ENCODE peak calls at places on chromosomes 7 and 10, in four cellular contexts. R, M, D and H are unnamed samples.
A peak's percentile ranks its signal among the peaks of the same experiment; 100 is the strongest.

GRCh38 chr7:41239596-41239995 is 463.3 kb downstream of the INHBA start:
- DNase-seq in M (no peak), R (no peak), D (no peak), H (no peak)

GRCh38 chr7:70738080-70738479 is 393.9 kb upstream of the GALNT17 start:
- DNase-seq in M (peak; percentile 96), D (no peak), R (no peak), H (peak; percentile 10)

GRCh38 chr10:1179346-1180070 is 123.3 kb downstream of the WDR37 start:
- DNase-seq in R (no peak), D (no peak), M (no peak), H (no peak)

GRCh38 chr7:92076509-92076908 is 57.8 kb downstream of the CYP51A1 start:
- DNase-seq in D (no peak), R (no peak), M (peak; percentile 91), H (peak; percentile 44)

GRCh38 chr7:51123322-51124021 is 193.1 kb downstream of the COBL start:
- DNase-seq in M (peak; percentile 98), D (peak; percentile 82), R (no peak), H (peak; percentile 97)

GRCh38 chr7:99842926-99843325 is 15.1 kb downstream of the CYP3A43 start:
- DNase-seq in D (no peak), R (no peak), M (no peak), H (no peak)

GRCh38 chr7:133775201-133775600 is 351.9 kb upstream of the LRGUK start:
- DNase-seq in D (no peak), R (no peak), M (no peak), H (no peak)

GRCh38 chr7:102891693-102892261 is 21.0 kb upstream of the LRRC17 start:
- DNase-seq in M (peak; percentile 80), D (no peak), R (no peak), H (peak; percentile 84)

GRCh38 chr7:20395094-20395493 is 64.4 kb downstream of the ITGB8 start:
- DNase-seq in R (no peak), M (peak; percentile 66), D (no peak), H (peak; percentile 47)

GRCh38 chr7:96667026-96667425 is 42.6 kb downstream of the SEM1 start:
- DNase-seq in D (no peak), R (no peak), M (no peak), H (no peak)

GRCh38 chr7:50591480-50592438 is 26.6 kb upstream of the DDC start:
- DNase-seq in D (no peak), M (no peak), R (no peak), H (no peak)

GRCh38 chr10:60425392-60426110 is 35.9 kb upstream of the ANK3 start:
- DNase-seq in M (peak; percentile 77), D (no peak), R (no peak), H (peak; percentile 50)

GRCh38 chr10:57919864-57920263 is 347.8 kb downstream of the IPMK start:
- DNase-seq in D (no peak), R (no peak), M (peak; percentile 14), H (no peak)

GRCh38 chr7:132511387-132511786 is 64.9 kb downstream of the PLXNA4 start:
- DNase-seq in R (no peak), M (no peak), D (no peak), H (no peak)

GRCh38 chr7:132004528-132004927 is 448.1 kb upstream of the PODXL start:
- DNase-seq in D (no peak), M (peak; percentile 10), R (no peak), H (peak; percentile 4)

GRCh38 chr7:153835712-153836265 is 216.4 kb upstream of the DPP6 start:
- DNase-seq in M (no peak), R (no peak), D (no peak), H (no peak)

GRCh38 chr7:29255199-29255838 is 60.7 kb downstream of the CHN2 start:
- DNase-seq in R (no peak), D (no peak), M (no peak), H (peak; percentile 38)

GRCh38 chr7:32588657-32589056 is 93.4 kb downstream of the AVL9 start:
- DNase-seq in D (no peak), M (peak; percentile 55), R (peak; percentile 58), H (peak; percentile 85)

GRCh38 chr10:73218466-73219191 is 28.4 kb downstream of the DNAJC9 start:
- DNase-seq in D (no peak), R (no peak), M (peak; percentile 39), H (peak; percentile 38)

DNA sequence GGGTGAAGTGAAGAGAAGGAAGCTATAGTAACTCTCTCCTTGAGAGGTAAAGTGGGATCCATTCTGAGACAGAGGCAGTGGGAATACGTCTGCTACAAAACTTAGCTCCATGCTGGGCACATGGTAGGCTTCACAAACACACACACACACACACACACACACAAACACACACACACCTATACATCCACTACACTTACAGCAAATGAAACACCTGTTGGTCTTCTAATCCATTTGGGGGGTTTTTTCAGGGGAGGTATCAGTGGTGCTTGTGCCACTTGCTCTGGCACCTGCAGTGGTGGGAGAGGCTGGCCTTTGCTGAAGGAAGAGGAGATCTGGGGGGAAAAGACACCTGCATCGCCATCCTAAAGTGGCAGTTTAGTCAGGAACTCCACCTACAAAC is 14.5 kb downstream of the SEC31B start:
- DNase-seq in D (no peak), R (no peak), M (no peak), H (no peak)
- TF ChIP-seq CTCF in D (no peak), R (no peak), M (no peak), H (no peak)

GRCh38 chr7:158442260-158442659 is 145.4 kb downstream of the PTPRN2 start:
- DNase-seq in D (no peak), M (peak; percentile 14), R (no peak), H (peak; percentile 27)
- TF ChIP-seq CTCF in D (no peak), M (peak; percentile 29), R (no peak), H (peak; percentile 27)

GRCh38 chr7:5827755-5828154 is 46.3 kb upstream of the RNF216 start:
- DNase-seq in D (no peak), R (peak; percentile 30), M (peak; percentile 31), H (peak; percentile 50)
- TF ChIP-seq CTCF in D (peak; percentile 53), R (peak; percentile 65), M (peak; percentile 60), H (peak; percentile 35)

GRCh38 chr7:152336754-152337368 is 98.9 kb downstream of the KMT2C start:
- DNase-seq in D (no peak), R (peak; percentile 24), M (peak; percentile 56), H (peak; percentile 58)
- TF ChIP-seq CTCF in D (peak; percentile 67), R (peak; percentile 64), M (peak; percentile 52), H (peak; percentile 49)